ENCODE peak calls at places on chromosomes 3 and 15, in eight cellular contexts. T, Y, V, D, S, X, P and G are unnamed samples.

GRCh38 chr3:157938154-157938774 is 168.0 kb downstream of the SHOX2 start:
- DNase-seq in T (no peak), Y (peak), V (no peak), D (no peak), S (no peak), X (no peak), P (no peak), G (peak)

GRCh38 chr3:108603689-108604088 is 14.2 kb downstream of the DZIP3 start:
- DNase-seq in T (no peak), Y (peak), V (peak), D (no peak), S (no peak), X (no peak), P (no peak), G (no peak)

GRCh38 chr15:72916939-72917338 is 133.4 kb upstream of the ADPGK start:
- DNase-seq in T (no peak), Y (no peak), V (no peak), D (no peak), S (no peak), X (no peak), P (no peak), G (peak)

GRCh38 chr3:111864821-111865656 is 6.0 kb downstream of the PHLDB2 start:
- DNase-seq in T (no peak), Y (peak), V (no peak), D (peak), S (no peak), X (peak), P (peak), G (peak)

GRCh38 chr3:183085634-183086390 is 13.5 kb downstream of the MCCC1 start:
- DNase-seq in T (no peak), Y (no peak), V (no peak), D (no peak), S (no peak), X (peak), P (no peak), G (no peak)

GRCh38 chr3:42802876-42803799 is 1.2 kb downstream of the HIGD1A start:
- DNase-seq in T (no peak), Y (peak), V (peak), D (peak), S (no peak), X (no peak), P (no peak), G (no peak)

GRCh38 chr3:12186515-12187286 is 28.0 kb upstream of the TIMP4 start:
- DNase-seq in T (no peak), Y (no peak), V (no peak), D (no peak), S (no peak), X (no peak), P (no peak), G (no peak)

GRCh38 chr3:64806668-64807067 is 118.9 kb upstream of the ADAMTS9 start:
- DNase-seq in T (no peak), Y (no peak), V (no peak), D (no peak), S (no peak), X (no peak), P (no peak), G (no peak)

GRCh38 chr15:77409259-77410156 is 10.4 kb downstream of the PEAK1 start:
- DNase-seq in T (no peak), Y (peak), V (peak), D (no peak), S (no peak), X (no peak), P (no peak), G (no peak)

GRCh38 chr3:59085976-59086375 is 36.2 kb upstream of the CFAP20DC start:
- DNase-seq in T (no peak), Y (no peak), V (no peak), D (no peak), S (no peak), X (no peak), P (no peak), G (no peak)

GRCh38 chr3:172839679-172840078 is 89.2 kb downstream of the ECT2 start:
- DNase-seq in T (no peak), Y (no peak), V (peak), D (no peak), S (no peak), X (no peak), P (no peak), G (no peak)

GRCh38 chr3:44076221-44076829 is 165.4 kb upstream of the TOPAZ1 start:
- DNase-seq in T (no peak), Y (no peak), V (no peak), D (no peak), S (no peak), X (no peak), P (no peak), G (no peak)

GRCh38 chr3:176510097-176510496 is 687.2 kb downstream of the TBL1XR1 start:
- DNase-seq in T (no peak), Y (no peak), V (no peak), D (no peak), S (no peak), X (no peak), P (no peak), G (no peak)

GRCh38 chr15:57496946-57497944 is 94.5 kb upstream of the MYZAP start:
- DNase-seq in T (peak), Y (peak), V (peak), D (no peak), S (peak), X (peak), P (no peak), G (no peak)

GRCh38 chr3:141680620-141681389 is 57.3 kb upstream of the RNF7 start:
- DNase-seq in T (no peak), Y (peak), V (peak), D (peak), S (no peak), X (peak), P (no peak), G (peak)

GRCh38 chr15:25244731-25245585 is 193.9 kb downstream of the UBE3A start:
- DNase-seq in T (peak), Y (no peak), V (no peak), D (no peak), S (peak), X (no peak), P (no peak), G (no peak)

GRCh38 chr3:21682231-21682630 is 68.8 kb downstream of the ZNF385D start:
- DNase-seq in T (no peak), Y (no peak), V (no peak), D (no peak), S (no peak), X (no peak), P (no peak), G (no peak)

GRCh38 chr3:47036145-47036544 is 56.7 kb downstream of the NBEAL2 start:
- DNase-seq in T (no peak), Y (no peak), V (no peak), D (no peak), S (no peak), X (no peak), P (no peak), G (no peak)

GRCh38 chr3:194930439-194931204 is 244.9 kb downstream of the FAM43A start:
- DNase-seq in T (no peak), Y (peak), V (no peak), D (peak), S (no peak), X (peak), P (peak), G (peak)

GRCh38 chr3:122874116-122874515 is 79.2 kb downstream of the SLC49A4 start:
- DNase-seq in T (no peak), Y (no peak), V (no peak), D (no peak), S (no peak), X (no peak), P (no peak), G (no peak)

GRCh38 chr15:65524226-65524625 is 6.0 kb upstream of the HACD3 start:
- DNase-seq in T (no peak), Y (no peak), V (no peak), D (no peak), S (no peak), X (no peak), P (no peak), G (no peak)

GRCh38 chr15:75775296-75776074 is 62.8 kb upstream of the CSPG4 start:
- DNase-seq in T (no peak), Y (no peak), V (no peak), D (no peak), S (no peak), X (no peak), P (no peak), G (no peak)

GRCh38 chr3:128486692-128487537 is 6.1 kb downstream of the GATA2 start:
- DNase-seq in T (no peak), Y (no peak), V (no peak), D (peak), S (no peak), X (peak), P (no peak), G (no peak)

DNA sequence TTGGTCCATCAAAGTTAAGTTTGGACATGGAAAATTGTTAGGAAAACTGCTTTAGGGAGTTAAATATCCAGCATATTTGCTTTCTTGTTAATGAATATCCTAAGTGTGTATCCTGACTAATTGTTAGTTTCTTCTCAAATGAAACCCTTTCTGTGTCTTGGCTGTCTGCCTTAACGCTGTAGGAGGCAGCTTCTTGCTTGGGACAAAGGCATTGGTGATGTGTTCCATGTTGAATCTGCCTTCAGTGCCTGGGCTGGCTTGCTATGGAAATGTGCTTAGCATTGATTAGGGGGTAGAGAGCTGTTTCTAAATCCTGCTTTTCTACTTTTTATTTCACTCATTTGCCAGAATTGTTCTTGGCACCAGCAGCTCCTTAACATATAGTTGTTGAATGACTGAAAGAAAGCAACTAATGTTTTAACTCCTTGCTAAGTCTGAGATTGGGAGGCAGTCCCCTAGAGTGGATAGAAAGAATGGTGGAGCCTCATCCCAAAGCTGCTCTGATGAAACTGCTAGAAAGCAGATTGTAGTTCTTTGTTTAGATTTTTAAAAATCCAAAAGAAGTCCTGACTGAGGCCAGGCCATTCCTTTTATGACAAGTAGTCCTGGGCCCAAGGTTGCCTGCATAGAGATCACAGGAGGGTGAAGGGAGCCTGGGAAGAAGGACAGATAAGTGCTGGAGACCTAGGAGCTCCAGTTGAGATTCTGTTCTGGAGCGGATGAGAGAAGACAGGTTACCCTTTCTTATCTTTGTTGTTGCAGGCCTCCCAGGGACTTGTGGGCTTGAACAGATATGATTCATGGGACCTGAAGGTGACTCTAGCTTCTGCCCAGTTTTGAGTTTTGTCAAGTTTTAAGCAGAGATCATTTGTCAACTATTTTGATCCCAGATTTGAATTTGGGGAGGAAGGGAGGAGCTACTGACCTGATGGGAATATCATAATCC is 39.3 kb downstream of the OXNAD1 start:
- DNase-seq in T (no peak), Y (no peak), V (no peak), D (no peak), S (no peak), X (no peak), P (no peak), G (no peak)
- H3K4me3 ChIP-seq in T (no peak), Y (no peak), V (no peak), D (no peak), S (no peak), X (no peak), P (no peak), G (no peak)

GRCh38 chr3:188830955-188831354 is 340.8 kb upstream of the TPRG1 start:
- DNase-seq in T (no peak), Y (peak), V (peak), D (no peak), S (no peak), X (no peak), P (no peak), G (no peak)

GRCh38 chr3:188832146-188832545 is 339.6 kb upstream of the TPRG1 start:
- DNase-seq in T (no peak), Y (no peak), V (no peak), D (no peak), S (no peak), X (no peak), P (no peak), G (no peak)

GRCh38 chr3:188829577-188829976 is 342.2 kb upstream of the TPRG1 start:
- DNase-seq in T (no peak), Y (no peak), V (no peak), D (no peak), S (no peak), X (peak), P (no peak), G (no peak)

GRCh38 chr3:188832961-188833615 is 338.7 kb upstream of the TPRG1 start:
- DNase-seq in T (no peak), Y (peak), V (no peak), D (peak), S (no peak), X (no peak), P (no peak), G (no peak)

GRCh38 chr3:188834349-188834748 is 337.4 kb upstream of the TPRG1 start:
- DNase-seq in T (no peak), Y (no peak), V (no peak), D (no peak), S (no peak), X (no peak), P (no peak), G (no peak)
- TF ChIP-seq CTCF in T (no peak), Y (no peak), V (no peak), D (no peak), S (no peak), X (no peak), P (no peak), G (no peak)

GRCh38 chr3:133490468-133491351 is 82.8 kb upstream of the CDV3 start:
- DNase-seq in T (no peak), Y (no peak), V (no peak), D (no peak), S (peak), X (no peak), P (no peak), G (no peak)

GRCh38 chr3:133492159-133492860 is 81.2 kb upstream of the CDV3 start:
- DNase-seq in T (no peak), Y (no peak), V (no peak), D (no peak), S (no peak), X (no peak), P (no peak), G (no peak)

GRCh38 chr3:133489466-133490085 is 83.9 kb upstream of the CDV3 start:
- DNase-seq in T (no peak), Y (no peak), V (no peak), D (no peak), S (no peak), X (no peak), P (no peak), G (no peak)

GRCh38 chr3:133488785-133489367 is 84.6 kb upstream of the CDV3 start:
- DNase-seq in T (no peak), Y (peak), V (no peak), D (peak), S (no peak), X (peak), P (no peak), G (peak)

GRCh38 chr3:133491481-133492059 is 81.9 kb upstream of the CDV3 start:
- DNase-seq in T (no peak), Y (no peak), V (no peak), D (no peak), S (no peak), X (no peak), P (no peak), G (no peak)
- H3K4me3 ChIP-seq in T (no peak), Y (no peak), V (no peak), D (no peak), S (no peak), X (no peak), P (no peak), G (no peak)

GRCh38 chr3:31908391-31909097 is 72.5 kb downstream of the OSBPL10 start:
- DNase-seq in T (no peak), Y (no peak), V (no peak), D (no peak), S (no peak), X (no peak), P (no peak), G (no peak)
- TF ChIP-seq CTCF in T (no peak), Y (no peak), V (no peak), D (peak), S (no peak), X (no peak), P (peak), G (peak)